ENCODE peak calls at places on chromosomes 4 and X, in six cellular contexts. One of them, this sample, is unnamed. For H3K4me1, the result is how much of the 10 kb centered on the place peaks cover.

GRCh38 chrX:25076941-25077500 is 61.3 kb upstream of the ARX start:
- DNase-seq in PC-3: no peak
- DNase-seq in DND-41: no peak
- DNase-seq in H9: no peak
- DNase-seq in endothelial cell of umbilical vein: no peak
- DNase-seq in trophoblast cell: no peak
- DNase-seq in this sample: no peak

GRCh38 chr4:133865606-133866327 is 335.8 kb downstream of the PABPC4L start:
- DNase-seq in PC-3: peak
- DNase-seq in DND-41: no peak
- DNase-seq in endothelial cell of umbilical vein: peak
- DNase-seq in trophoblast cell: peak
- DNase-seq in H9: no peak
- DNase-seq in this sample: no peak

GRCh38 chr4:140243345-140243753 is 89.4 kb upstream of the MAML3 start:
- DNase-seq in PC-3: peak
- DNase-seq in DND-41: peak
- DNase-seq in H9: no peak
- DNase-seq in endothelial cell of umbilical vein: peak
- DNase-seq in trophoblast cell: no peak
- DNase-seq in this sample: no peak

GRCh38 chr4:61245321-61245720 is 45.2 kb downstream of the ADGRL3 start:
- DNase-seq in trophoblast cell: no peak
- DNase-seq in PC-3: no peak
- DNase-seq in H9: no peak
- DNase-seq in DND-41: no peak
- DNase-seq in endothelial cell of umbilical vein: no peak
- DNase-seq in this sample: no peak

GRCh38 chr4:82371398-82371972 is 2.3 kb downstream of the HNRNPD start:
- DNase-seq in PC-3: peak
- DNase-seq in H9: no peak
- DNase-seq in DND-41: no peak
- DNase-seq in endothelial cell of umbilical vein: peak
- DNase-seq in trophoblast cell: no peak
- DNase-seq in this sample: no peak

GRCh38 chr4:1890979-1891378 is 19.8 kb downstream of the NSD2 start:
- DNase-seq in DND-41: no peak
- DNase-seq in PC-3: no peak
- DNase-seq in endothelial cell of umbilical vein: no peak
- DNase-seq in H9: no peak
- DNase-seq in trophoblast cell: no peak
- DNase-seq in this sample: no peak

GRCh38 chrX:41100819-41101218 is 15.6 kb downstream of the USP9X start:
- DNase-seq in endothelial cell of umbilical vein: no peak
- DNase-seq in H9: no peak
- DNase-seq in trophoblast cell: no peak
- DNase-seq in PC-3: no peak
- DNase-seq in DND-41: no peak
- DNase-seq in this sample: no peak

GRCh38 chr4:53313510-53313909 is 52.4 kb downstream of the SCFD2 start:
- DNase-seq in H9: peak
- DNase-seq in trophoblast cell: no peak
- DNase-seq in PC-3: peak
- DNase-seq in endothelial cell of umbilical vein: no peak
- DNase-seq in DND-41: no peak
- DNase-seq in this sample: no peak

GRCh38 chr4:186904104-186904503 is 180.4 kb upstream of the FAT1 start:
- DNase-seq in DND-41: no peak
- DNase-seq in H9: no peak
- DNase-seq in endothelial cell of umbilical vein: peak
- DNase-seq in PC-3: peak
- DNase-seq in trophoblast cell: no peak
- DNase-seq in this sample: no peak

GRCh38 chrX:10903518-10903917 is 207.6 kb upstream of the HCCS start:
- DNase-seq in endothelial cell of umbilical vein: no peak
- DNase-seq in DND-41: no peak
- DNase-seq in H9: no peak
- DNase-seq in PC-3: no peak
- DNase-seq in trophoblast cell: no peak
- DNase-seq in this sample: no peak

GRCh38 chr4:20255251-20255586 is 3.5 kb downstream of the SLIT2 start:
- DNase-seq in endothelial cell of umbilical vein: peak
- DNase-seq in H9: no peak
- DNase-seq in DND-41: no peak
- DNase-seq in PC-3: no peak
- DNase-seq in trophoblast cell: no peak
- DNase-seq in this sample: no peak

GRCh38 chr4:8295471-8295870 is 25.9 kb downstream of the HTRA3 start:
- DNase-seq in DND-41: no peak
- DNase-seq in H9: no peak
- DNase-seq in endothelial cell of umbilical vein: no peak
- DNase-seq in PC-3: no peak
- DNase-seq in trophoblast cell: no peak
- DNase-seq in this sample: no peak

GRCh38 chrX:144896323-144896722 is 351.0 kb upstream of the SPANXN1 start:
- DNase-seq in DND-41: no peak
- DNase-seq in trophoblast cell: no peak
- DNase-seq in PC-3: peak
- DNase-seq in H9: no peak
- DNase-seq in endothelial cell of umbilical vein: no peak
- DNase-seq in this sample: no peak

GRCh38 chr4:26864904-26865303 is 4.3 kb downstream of the STIM2 start:
- DNase-seq in H9: no peak
- DNase-seq in DND-41: no peak
- DNase-seq in PC-3: no peak
- DNase-seq in trophoblast cell: no peak
- DNase-seq in endothelial cell of umbilical vein: peak
- DNase-seq in this sample: no peak
- H3K4me1 ChIP-seq in H9: under half
- H3K4me1 ChIP-seq in DND-41: half or more
- H3K4me1 ChIP-seq in PC-3: under half
- H3K4me1 ChIP-seq in trophoblast cell: under half
- H3K4me1 ChIP-seq in endothelial cell of umbilical vein: under half
- H3K4me1 ChIP-seq in this sample: under half

GRCh38 chr4:27057053-27057452 is 196.4 kb downstream of the STIM2 start:
- DNase-seq in endothelial cell of umbilical vein: no peak
- DNase-seq in PC-3: no peak
- DNase-seq in DND-41: no peak
- DNase-seq in trophoblast cell: no peak
- DNase-seq in H9: no peak
- DNase-seq in this sample: no peak

GRCh38 chr4:27059446-27059845 is 198.8 kb downstream of the STIM2 start:
- DNase-seq in trophoblast cell: no peak
- DNase-seq in H9: no peak
- DNase-seq in DND-41: no peak
- DNase-seq in endothelial cell of umbilical vein: no peak
- DNase-seq in PC-3: no peak
- DNase-seq in this sample: no peak

GRCh38 chr4:27055226-27055760 is 194.7 kb downstream of the STIM2 start:
- DNase-seq in DND-41: no peak
- DNase-seq in PC-3: no peak
- DNase-seq in trophoblast cell: no peak
- DNase-seq in endothelial cell of umbilical vein: no peak
- DNase-seq in H9: no peak
- DNase-seq in this sample: no peak

GRCh38 chr4:27057662-27058061 is 197.0 kb downstream of the STIM2 start:
- DNase-seq in endothelial cell of umbilical vein: no peak
- DNase-seq in DND-41: no peak
- DNase-seq in PC-3: no peak
- DNase-seq in H9: no peak
- DNase-seq in trophoblast cell: no peak
- DNase-seq in this sample: no peak

GRCh38 chr4:27056281-27056680 is 195.6 kb downstream of the STIM2 start:
- DNase-seq in DND-41: no peak
- DNase-seq in PC-3: no peak
- DNase-seq in endothelial cell of umbilical vein: no peak
- DNase-seq in H9: no peak
- DNase-seq in trophoblast cell: no peak
- DNase-seq in this sample: no peak
- H3K4me2 ChIP-seq in DND-41: no peak
- H3K4me2 ChIP-seq in PC-3: no peak
- H3K4me2 ChIP-seq in endothelial cell of umbilical vein: no peak
- H3K4me2 ChIP-seq in H9: no peak
- H3K4me2 ChIP-seq in trophoblast cell: no peak
- H3K4me2 ChIP-seq in this sample: no peak

GRCh38 chr4:57309658-57310057 is 199.5 kb upstream of the IGFBP7 start:
- DNase-seq in PC-3: no peak
- DNase-seq in trophoblast cell: peak
- DNase-seq in H9: no peak
- DNase-seq in endothelial cell of umbilical vein: no peak
- DNase-seq in DND-41: no peak
- DNase-seq in this sample: no peak
- H3K4me1 ChIP-seq in PC-3: under half
- H3K4me1 ChIP-seq in trophoblast cell: under half
- H3K4me1 ChIP-seq in H9: under half
- H3K4me1 ChIP-seq in endothelial cell of umbilical vein: under half
- H3K4me1 ChIP-seq in DND-41: under half
- H3K4me1 ChIP-seq in this sample: under half

GRCh38 chrX:17413228-17413627 is 38.2 kb downstream of the NHS start:
- DNase-seq in PC-3: peak
- DNase-seq in DND-41: no peak
- DNase-seq in trophoblast cell: no peak
- DNase-seq in endothelial cell of umbilical vein: no peak
- DNase-seq in H9: no peak
- DNase-seq in this sample: no peak

GRCh38 chrX:17417411-17417810 is 42.4 kb downstream of the NHS start:
- DNase-seq in H9: no peak
- DNase-seq in PC-3: no peak
- DNase-seq in DND-41: no peak
- DNase-seq in endothelial cell of umbilical vein: no peak
- DNase-seq in trophoblast cell: no peak
- DNase-seq in this sample: no peak

GRCh38 chrX:17414057-17414658 is 39.2 kb downstream of the NHS start:
- DNase-seq in H9: no peak
- DNase-seq in endothelial cell of umbilical vein: no peak
- DNase-seq in DND-41: no peak
- DNase-seq in trophoblast cell: peak
- DNase-seq in PC-3: no peak
- DNase-seq in this sample: no peak

GRCh38 chrX:17414839-17415238 is 39.8 kb downstream of the NHS start:
- DNase-seq in trophoblast cell: no peak
- DNase-seq in endothelial cell of umbilical vein: no peak
- DNase-seq in H9: peak
- DNase-seq in PC-3: no peak
- DNase-seq in DND-41: no peak
- DNase-seq in this sample: no peak

GRCh38 chrX:17415242-17415815 is 40.3 kb downstream of the NHS start:
- DNase-seq in endothelial cell of umbilical vein: no peak
- DNase-seq in DND-41: no peak
- DNase-seq in trophoblast cell: no peak
- DNase-seq in PC-3: no peak
- DNase-seq in H9: no peak
- DNase-seq in this sample: no peak
- H3K4me2 ChIP-seq in endothelial cell of umbilical vein: no peak
- H3K4me2 ChIP-seq in DND-41: no peak
- H3K4me2 ChIP-seq in trophoblast cell: no peak
- H3K4me2 ChIP-seq in PC-3: no peak
- H3K4me2 ChIP-seq in H9: peak
- H3K4me2 ChIP-seq in this sample: peak

DNA sequence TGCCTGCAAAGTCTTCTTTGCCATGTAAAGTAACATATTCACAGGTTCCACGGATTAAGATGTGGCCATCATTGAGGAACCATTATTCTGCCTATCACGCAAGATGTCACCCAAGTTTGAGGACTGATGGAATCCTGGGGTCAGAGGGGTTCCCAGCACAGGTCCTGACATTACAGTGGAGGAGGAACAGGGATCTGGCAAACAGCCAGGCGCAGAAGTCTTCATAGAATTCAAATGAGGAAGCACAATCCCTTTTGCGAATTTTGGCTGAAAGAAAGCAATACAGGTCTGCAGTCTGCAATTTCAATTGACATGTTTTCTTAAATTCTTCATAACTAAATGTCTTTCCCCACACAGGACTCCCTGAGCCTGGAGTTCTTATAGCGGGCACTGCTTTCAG is 14.5 kb downstream of the DOCK11 start:
- DNase-seq in DND-41: no peak
- DNase-seq in PC-3: no peak
- DNase-seq in H9: no peak
- DNase-seq in endothelial cell of umbilical vein: no peak
- DNase-seq in trophoblast cell: no peak
- DNase-seq in this sample: no peak
- H3K4me1 ChIP-seq in DND-41: under half
- H3K4me1 ChIP-seq in PC-3: under half
- H3K4me1 ChIP-seq in H9: under half
- H3K4me1 ChIP-seq in endothelial cell of umbilical vein: under half
- H3K4me1 ChIP-seq in trophoblast cell: under half
- H3K4me1 ChIP-seq in this sample: under half

DNA sequence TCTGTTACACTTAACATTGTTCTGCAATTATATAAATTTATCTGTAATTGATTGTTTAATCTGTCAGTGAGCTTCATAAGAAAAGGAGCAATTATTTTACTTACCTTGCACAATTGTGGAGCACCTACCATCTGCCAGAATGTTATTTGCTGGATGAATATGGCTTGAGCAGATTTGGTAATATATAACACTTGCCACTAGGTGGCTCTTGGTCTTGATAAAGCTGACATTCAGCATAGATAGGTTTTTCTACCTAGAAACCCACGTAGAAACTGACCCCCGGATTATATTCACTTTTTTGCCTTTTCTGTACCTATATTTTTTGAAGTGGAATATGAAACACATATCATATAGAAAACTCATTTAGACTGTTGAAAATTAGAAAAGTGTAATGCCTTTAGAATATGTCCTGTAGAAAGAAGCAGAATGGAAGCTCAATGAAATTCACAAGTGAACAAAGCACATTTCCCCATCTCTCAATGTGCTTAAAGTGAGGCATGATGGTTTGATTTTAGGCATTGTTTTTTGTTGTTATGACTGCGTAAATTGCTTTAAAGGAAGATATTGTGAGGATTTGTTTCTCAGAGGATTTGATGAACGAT is 9.5 kb downstream of the RBPJ start:
- DNase-seq in H9: no peak
- DNase-seq in trophoblast cell: no peak
- DNase-seq in PC-3: peak
- DNase-seq in endothelial cell of umbilical vein: peak
- DNase-seq in DND-41: no peak
- DNase-seq in this sample: no peak
- H3K4me2 ChIP-seq in H9: peak
- H3K4me2 ChIP-seq in trophoblast cell: no peak
- H3K4me2 ChIP-seq in PC-3: no peak
- H3K4me2 ChIP-seq in endothelial cell of umbilical vein: no peak
- H3K4me2 ChIP-seq in DND-41: no peak
- H3K4me2 ChIP-seq in this sample: peak

GRCh38 chrX:154738013-154738738 is 12.7 kb downstream of the GAB3 start:
- DNase-seq in PC-3: peak
- DNase-seq in DND-41: peak
- DNase-seq in endothelial cell of umbilical vein: peak
- DNase-seq in trophoblast cell: peak
- DNase-seq in H9: no peak
- DNase-seq in this sample: no peak
- H3K4me1 ChIP-seq in PC-3: under half
- H3K4me1 ChIP-seq in DND-41: half or more
- H3K4me1 ChIP-seq in endothelial cell of umbilical vein: half or more
- H3K4me1 ChIP-seq in trophoblast cell: under half
- H3K4me1 ChIP-seq in H9: under half
- H3K4me1 ChIP-seq in this sample: under half

This sample was measured in H1.